ENCODE peak calls at places on chromosome 7, in four cellular contexts. T is HFF-Myc; M is activated CD4-positive, CD25-positive, alpha-beta regulatory T cell; H is activated naive CD8-positive, alpha-beta T cell treated with anti-CD3 and anti-CD28 coated beads, Interleukin-2, amount 10 ng/mL, durations not matched to agents 7 days and 5 days. Y is an unnamed sample.

GRCh38 chr7:75719626-75720025 is 19.1 kb downstream of the HIP1 start:
- DNase-seq in T (no peak), M (no peak), H (no peak), Y (no peak)

GRCh38 chr7:132394283-132395003 is 181.8 kb downstream of the PLXNA4 start:
- DNase-seq in T (no peak), M (no peak), H (peak), Y (no peak)

GRCh38 chr7:141151726-141152125 is 77.9 kb downstream of the TMEM178B start:
- DNase-seq in T (no peak), M (no peak), H (no peak), Y (no peak)

GRCh38 chr7:151424799-151425198 is 15.0 kb upstream of the WDR86 start:
- DNase-seq in T (no peak), M (no peak), H (no peak), Y (no peak)

GRCh38 chr7:134886353-134887057 is 99.8 kb upstream of the AGBL3 start:
- DNase-seq in T (no peak), M (no peak), H (no peak), Y (no peak)

GRCh38 chr7:95687759-95688343 is 84.5 kb upstream of the DYNC1I1 start:
- DNase-seq in T (no peak), M (no peak), H (no peak), Y (peak)

GRCh38 chr7:100673942-100674431 is 447 bp downstream of the GNB2 start:
- DNase-seq in T (no peak), M (no peak), H (no peak), Y (no peak)

GRCh38 chr7:90701021-90701420 is 104.9 kb downstream of the CDK14 start:
- DNase-seq in T (no peak), M (no peak), H (no peak), Y (no peak)

GRCh38 chr7:22805227-22805626 is 17.4 kb downstream of the TOMM7 start:
- DNase-seq in T (no peak), M (no peak), H (no peak), Y (no peak)

GRCh38 chr7:78114993-78115392 is 316.4 kb downstream of the PHTF2 start:
- DNase-seq in T (no peak), M (no peak), H (no peak), Y (no peak)

Y was measured in NCI-H1930.